ENCODE peak calls at places on chromosomes 11 and 22, in ten cellular contexts. E, N, C, H, X, P, V, L, K and Z are unnamed samples.

GRCh38 chr11:65947603-65948125 is 2.4 kb downstream of the TSGA10IP start:
- DNase-seq in L (no peak), C (no peak), H (no peak), K (no peak), V (no peak), N (no peak), E (no peak), X (no peak), P (no peak), Z (no peak)

GRCh38 chr22:44659140-44659539 is 42.9 kb upstream of the PRR5 start:
- DNase-seq in L (no peak), P (no peak), E (no peak), V (no peak), H (no peak), C (peak), K (no peak), N (no peak), X (no peak), Z (no peak)

GRCh38 chr22:29117799-29118477 is 45.1 kb downstream of the KREMEN1 start:
- DNase-seq in P (no peak), K (no peak), N (no peak), X (no peak), V (no peak), L (no peak), C (peak), H (no peak), E (no peak), Z (no peak)

GRCh38 chr11:71207563-71207962 is 44.8 kb downstream of the SHANK2 start:
- DNase-seq in X (no peak), K (no peak), P (no peak), V (no peak), E (no peak), N (no peak), C (no peak), L (no peak), H (no peak), Z (peak)

GRCh38 chr22:44889233-44889878 is 120.4 kb downstream of the PHF21B start:
- DNase-seq in C (no peak), L (no peak), K (peak), P (no peak), E (no peak), V (no peak), H (no peak), X (no peak), N (no peak), Z (no peak)

GRCh38 chr11:22763166-22763565 is 66.4 kb downstream of the SVIP start:
- DNase-seq in X (no peak), N (no peak), L (no peak), E (no peak), K (no peak), H (no peak), C (no peak), V (no peak), P (no peak), Z (no peak)

GRCh38 chr11:3345736-3346135 is 33.2 kb downstream of the ZNF195 start:
- DNase-seq in H (no peak), L (no peak), P (no peak), K (no peak), N (no peak), C (no peak), V (no peak), E (no peak), X (no peak), Z (no peak)

GRCh38 chr11:11036185-11037161 is 178.6 kb upstream of the ZBED5 start:
- DNase-seq in N (peak), X (peak), C (peak), L (no peak), V (no peak), H (no peak), P (no peak), E (peak), K (peak), Z (peak)

GRCh38 chr11:134861490-134862107 is 449.6 kb upstream of the B3GAT1 start:
- DNase-seq in X (no peak), L (no peak), C (no peak), E (no peak), K (no peak), N (no peak), V (no peak), H (no peak), P (no peak), Z (no peak)

GRCh38 chr11:60918941-60919275 is 5.0 kb downstream of the TMEM109 start:
- DNase-seq in H (no peak), P (no peak), C (no peak), L (no peak), V (no peak), E (no peak), N (no peak), K (no peak), X (no peak), Z (no peak)

GRCh38 chr11:58471892-58472291 is 29.9 kb upstream of the OR5B12 start:
- DNase-seq in E (no peak), N (no peak), V (no peak), P (no peak), K (no peak), X (no peak), C (no peak), H (no peak), L (no peak), Z (no peak)

GRCh38 chr11:1925373-1926155 is 6.1 kb downstream of the TNNT3 start:
- DNase-seq in N (no peak), C (no peak), X (no peak), K (no peak), H (no peak), E (no peak), P (no peak), V (no peak), L (no peak), Z (no peak)

GRCh38 chr11:47731466-47731865 is 16.3 kb upstream of the AGBL2 start:
- DNase-seq in P (no peak), X (no peak), E (no peak), H (no peak), N (no peak), L (no peak), C (no peak), K (no peak), V (no peak), Z (no peak)

GRCh38 chr11:17931595-17931994 is 81.3 kb downstream of the SERGEF start:
- DNase-seq in E (no peak), C (no peak), V (no peak), K (no peak), X (no peak), N (no peak), P (no peak), H (no peak), L (no peak), Z (no peak)

GRCh38 chr11:64848779-64849599 is 4.5 kb upstream of the CDC42BPG start:
- DNase-seq in N (no peak), H (no peak), E (no peak), C (no peak), K (no peak), P (no peak), V (peak), L (no peak), X (no peak), Z (peak)

GRCh38 chr11:116813781-116814471 is 9.2 kb downstream of the APOA4 start:
- DNase-seq in P (no peak), E (no peak), L (no peak), N (no peak), X (no peak), K (no peak), C (no peak), V (no peak), H (no peak), Z (no peak)

GRCh38 chr11:61958590-61958989 is 8.4 kb downstream of the BEST1 start:
- DNase-seq in N (no peak), P (no peak), K (no peak), C (no peak), H (no peak), L (no peak), X (no peak), E (no peak), V (no peak), Z (no peak)

GRCh38 chr22:48180631-48181030 is 1418.2 kb downstream of the TBC1D22A start:
- DNase-seq in C (no peak), E (no peak), K (no peak), V (no peak), N (no peak), P (no peak), H (no peak), X (no peak), L (no peak), Z (no peak)

GRCh38 chr22:49149721-49150608 is 677.7 kb downstream of the BRD1 start:
- DNase-seq in X (no peak), C (no peak), L (no peak), H (no peak), P (no peak), K (no peak), E (no peak), N (no peak), V (no peak), Z (no peak)

GRCh38 chr11:2272241-2272945 is 2.0 kb upstream of the ASCL2 start:
- DNase-seq in P (no peak), N (no peak), X (no peak), C (no peak), V (no peak), K (no peak), E (no peak), H (no peak), L (no peak), Z (no peak)

GRCh38 chr11:31487848-31488247 is 21.6 kb downstream of the IMMP1L start:
- DNase-seq in N (no peak), C (peak), E (peak), H (no peak), L (no peak), P (no peak), X (no peak), K (peak), V (no peak), Z (peak)

GRCh38 chr11:3094223-3094824 is 37.1 kb upstream of the CARS1 start:
- DNase-seq in P (no peak), C (no peak), E (no peak), N (no peak), H (no peak), V (no peak), L (no peak), K (no peak), X (no peak), Z (no peak)